ENCODE peak calls at places on chromosome 3, in four cellular contexts. O is K562, D is endothelial cell of umbilical vein, N is neural progenitor cell. U is an unnamed sample.

GRCh38 chr3:169260296-169260695 is 403.2 kb downstream of the MECOM start:
- DNase-seq in D (no peak), O (no peak), N (no peak), U (no peak)

GRCh38 chr3:138442996-138443395 is 8.6 kb downstream of the ESYT3 start:
- DNase-seq in N (no peak), O (no peak), D (no peak), U (no peak)

GRCh38 chr3:23740517-23741402 is 65.0 kb upstream of the UBE2E1 start:
- DNase-seq in D (peak; percentile 93), N (no peak), O (peak; percentile 31), U (no peak)

GRCh38 chr3:122964844-122965243 is 62.7 kb downstream of the SEMA5B start:
- DNase-seq in O (no peak), D (no peak), N (no peak), U (no peak)

GRCh38 chr3:63670544-63670943 is 18.1 kb downstream of the SNTN start:
- DNase-seq in N (no peak), O (no peak), D (no peak), U (no peak)

GRCh38 chr3:149654188-149654601 is 3.6 kb downstream of the WWTR1 start:
- DNase-seq in D (peak; percentile 63), N (no peak), O (no peak), U (no peak)

GRCh38 chr3:14698601-14699244 is 23.8 kb downstream of the C3orf20 start:
- DNase-seq in D (no peak), N (no peak), O (no peak), U (no peak)

GRCh38 chr3:114839476-114839875 is 307.6 kb downstream of the ZBTB20 start:
- DNase-seq in O (no peak), N (no peak), D (no peak), U (no peak)

GRCh38 chr3:51930439-51930838 is 11.3 kb downstream of the RRP9 start:
- DNase-seq in O (no peak), D (no peak), N (no peak), U (no peak)

GRCh38 chr3:47365213-47366153 is 15.3 kb upstream of the PTPN23 start:
- DNase-seq in O (no peak), D (peak; percentile 80), N (no peak), U (no peak)

GRCh38 chr3:46667061-46667621 is 26.3 kb downstream of the ALS2CL start:
- DNase-seq in D (no peak), O (no peak), N (no peak), U (no peak)

GRCh38 chr3:123317716-123318115 is 116.0 kb downstream of the SEC22A start:
- DNase-seq in O (no peak), D (no peak), N (no peak), U (no peak)

GRCh38 chr3:174505266-174505665 is 353.9 kb upstream of the NAALADL2 start:
- DNase-seq in N (no peak), O (no peak), D (no peak), U (no peak)
- TF ChIP-seq CTCF in N (no peak), O (no peak), D (no peak), U (no peak)

GRCh38 chr3:56683122-56683817 is at the start of gene TASOR:
- DNase-seq in D (peak; percentile 75), N (peak; percentile 74), O (peak; percentile 87), U (peak; percentile 90)

GRCh38 chr3:56684029-56684428 is 964 bp upstream of the TASOR start:
- DNase-seq in D (no peak), O (no peak), N (no peak), U (no peak)

GRCh38 chr3:56680054-56680453 is 3.0 kb downstream of the TASOR start:
- DNase-seq in O (no peak), D (no peak), N (no peak), U (no peak)

GRCh38 chr3:56681963-56682457 is 1.1 kb downstream of the TASOR start:
- DNase-seq in O (no peak), N (peak; percentile 81), D (no peak), U (no peak)

GRCh38 chr3:56682458-56683121 is 475 bp downstream of the TASOR start:
- DNase-seq in N (peak; percentile 91), O (peak; percentile 77), D (peak; percentile 76), U (peak; percentile 83)
- H3K79me2 ChIP-seq in N (peaks cover 50% of the 10 kb centered on the region), O (peaks cover 49% of the 10 kb centered on the region), D (peaks cover 27% of the 10 kb centered on the region), U (peaks cover 57% of the 10 kb centered on the region)

GRCh38 chr3:87478716-87479115 is 202.3 kb upstream of the POU1F1 start:
- DNase-seq in N (no peak), D (no peak), O (no peak), U (no peak)
- H3K9ac ChIP-seq in N (no peak overlapping the region), D (no peak overlapping the region), O (no peak overlapping the region), U (no peak overlapping the region)

DNA sequence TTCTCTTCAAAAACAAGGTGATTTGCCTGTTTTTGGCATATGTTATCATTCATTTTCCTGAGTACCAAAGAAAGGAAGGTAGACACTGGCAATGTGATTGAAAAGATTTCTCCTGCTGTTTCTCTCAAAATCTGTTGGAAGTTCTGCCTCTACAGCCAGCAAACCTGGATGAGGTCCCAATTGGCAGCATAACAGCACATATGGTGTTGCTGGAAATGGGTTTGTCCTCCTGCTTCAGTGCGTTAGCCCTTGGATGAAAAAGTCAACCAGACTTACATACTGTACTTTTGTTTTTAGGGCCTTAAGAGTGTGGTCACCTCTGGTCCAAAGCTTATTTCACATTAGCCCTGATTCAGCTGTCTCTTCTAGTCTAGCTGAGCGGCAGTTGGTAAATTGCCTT is 237.6 kb upstream of the MME start:
- DNase-seq in D (no peak), O (no peak), N (no peak), U (no peak)
- TF ChIP-seq CTCF in D (no peak), O (no peak), N (no peak), U (no peak)